ENCODE peak calls at places on chromosomes 11 and 22, in eight cellular contexts. K is hypothalamus; A is activated CD4-positive, alpha-beta T cell treated with anti-CD3 and anti-CD28 coated beads for 48 hours; O is NCI-H1694 treated with DMSO at 0.1 percent for 48 hours; G is left lobe of liver; N is coronary artery; T is naive B cell; R is activated T-cell treated with anti-CD3 and anti-CD28 coated beads, Interleukin-2, amount 50 U/mL, for 72 hours. M is an unnamed sample.

GRCh38 chr11:84854498-84854880 is 772.7 kb downstream of the DLG2 start:
- DNase-seq in K (no peak), A (no peak), O (no peak), G (no peak), N (no peak), T (no peak), R (no peak), M (no peak)

GRCh38 chr11:35163209-35163608 is 24.2 kb downstream of the CD44 start:
- DNase-seq in K (no peak), A (no peak), O (no peak), G (no peak), N (no peak), T (no peak), R (no peak), M (no peak)

GRCh38 chr11:15735711-15736110 is 620.6 kb downstream of the SOX6 start:
- DNase-seq in K (no peak), A (no peak), O (no peak), G (no peak), N (no peak), T (no peak), R (no peak), M (no peak)

GRCh38 chr11:44007746-44008501 is 39.9 kb upstream of the ACCSL start:
- DNase-seq in K (no peak), A (no peak), O (no peak), G (peak), N (peak), T (no peak), R (no peak), M (no peak)

GRCh38 chr22:23779083-23779482 is 6.4 kb downstream of the MMP11 start:
- DNase-seq in K (no peak), A (no peak), O (no peak), G (no peak), N (no peak), T (no peak), R (no peak), M (no peak)

GRCh38 chr11:117126223-117126965 is 17.7 kb upstream of the PAFAH1B2 start:
- DNase-seq in K (peak), A (no peak), O (no peak), G (no peak), N (no peak), T (no peak), R (no peak), M (no peak)

GRCh38 chr22:27391092-27391770 is 410.3 kb downstream of the MN1 start:
- DNase-seq in K (no peak), A (no peak), O (no peak), G (no peak), N (peak), T (no peak), R (no peak), M (no peak)

GRCh38 chr22:20080776-20081654 is 974 bp downstream of the DGCR8 start:
- DNase-seq in K (no peak), A (peak), O (no peak), G (no peak), N (no peak), T (no peak), R (no peak), M (peak)

GRCh38 chr11:65606876-65607613 is 7.0 kb downstream of the MAP3K11 start:
- DNase-seq in K (peak), A (peak), O (no peak), G (no peak), N (peak), T (no peak), R (no peak), M (no peak)

GRCh38 chr22:30538280-30538679 is 8.3 kb downstream of the SEC14L6 start:
- DNase-seq in K (no peak), A (no peak), O (no peak), G (no peak), N (no peak), T (no peak), R (no peak), M (peak)

GRCh38 chr22:49026476-49027121 is 801.1 kb downstream of the BRD1 start:
- DNase-seq in K (no peak), A (peak), O (peak), G (no peak), N (no peak), T (no peak), R (no peak), M (no peak)

GRCh38 chr11:6962141-6962540 is 35.9 kb downstream of the ZNF215 start:
- DNase-seq in K (no peak), A (no peak), O (no peak), G (no peak), N (no peak), T (no peak), R (no peak), M (no peak)

GRCh38 chr11:7251487-7251835 is 243 bp upstream of the SYT9 start:
- DNase-seq in K (no peak), A (no peak), O (no peak), G (no peak), N (no peak), T (no peak), R (no peak), M (no peak)

GRCh38 chr11:35238882-35239281 is 99.9 kb downstream of the CD44 start:
- DNase-seq in K (no peak), A (no peak), O (no peak), G (no peak), N (no peak), T (no peak), R (no peak), M (no peak)

GRCh38 chr11:74809820-74810219 is 61.2 kb downstream of the RNF169 start:
- DNase-seq in K (no peak), A (no peak), O (no peak), G (no peak), N (no peak), T (no peak), R (no peak), M (no peak)

GRCh38 chr22:37484115-37485005 is 1.8 kb downstream of the MFNG start:
- DNase-seq in K (peak), A (peak), O (no peak), G (peak), N (no peak), T (peak), R (peak), M (peak)

GRCh38 chr22:25816522-25817059 is 74.6 kb downstream of the MYO18B start:
- DNase-seq in K (no peak), A (no peak), O (no peak), G (no peak), N (no peak), T (no peak), R (no peak), M (peak)

GRCh38 chr11:121563900-121564822 is 111.4 kb upstream of the SORL1-AS1 start:
- DNase-seq in K (no peak), A (no peak), O (no peak), G (no peak), N (no peak), T (no peak), R (no peak), M (no peak)

GRCh38 chr11:112794321-112794720 is 166.9 kb upstream of the NCAM1 start:
- DNase-seq in K (no peak), A (no peak), O (no peak), G (no peak), N (peak), T (no peak), R (no peak), M (no peak)

GRCh38 chr11:72974487-72975205 is 160.4 kb downstream of the ATG16L2 start:
- DNase-seq in K (no peak), A (no peak), O (no peak), G (no peak), N (no peak), T (no peak), R (no peak), M (no peak)